ENCODE peak calls at places on chromosomes 13 and 19, in eight cellular contexts. M is T-helper 2 cell; T is psoas muscle; N is HEK293T; O is cardiac septum; U is activated T-helper 1 cell treated with Interleukin-2 at 50 U/mL for 16 hours; S is activated effector memory CD4-positive, alpha-beta T cell treated with Interleukin-2 at 50 U/mL for 16 hours; D is HFFc6. F is an unnamed sample.
A peak's percentile ranks its signal among the peaks of the same experiment; 100 is the strongest.

GRCh38 chr19:48799358-48800300 is 11.2 kb downstream of the BCAT2 start:
- DNase-seq in M (no peak), T (no peak), N (no peak), O (no peak), U (no peak), S (no peak), D (no peak), F (no peak)

GRCh38 chr13:111947026-111947810 is 119.7 kb upstream of the SOX1 start:
- DNase-seq in M (no peak), T (no peak), N (no peak), O (peak; percentile 56), U (no peak), S (no peak), D (no peak), F (no peak)

GRCh38 chr13:51585234-51585672 is 991 bp downstream of the WDFY2 start:
- DNase-seq in M (no peak), T (no peak), N (no peak), O (no peak), U (no peak), S (no peak), D (no peak), F (peak; percentile 16)

GRCh38 chr13:23656637-23657036 is 86.4 kb downstream of the TNFRSF19 start:
- DNase-seq in M (no peak), T (no peak), N (no peak), O (no peak), U (no peak), S (no peak), D (no peak), F (no peak)

GRCh38 chr19:5150902-5151741 is 182.2 kb downstream of the KDM4B start:
- DNase-seq in M (no peak), T (peak; percentile 41), N (no peak), O (no peak), U (no peak), S (no peak), D (no peak), F (no peak)

GRCh38 chr13:95411641-95412040 is 110.4 kb upstream of the ABCC4 start:
- DNase-seq in M (no peak), T (no peak), N (no peak), O (no peak), U (no peak), S (no peak), D (peak; percentile 0), F (peak; percentile 11)

GRCh38 chr19:10565567-10566407 is at the start of gene KRI1:
- DNase-seq in M (peak; percentile 93), T (peak; percentile 99), N (peak; percentile 97), O (peak; percentile 99), U (peak; percentile 99), S (peak; percentile 99), D (peak; percentile 96), F (peak; percentile 96)

GRCh38 chr19:364496-365287 is 20.1 kb upstream of the MIER2 start:
- DNase-seq in M (no peak), T (no peak), N (no peak), O (no peak), U (no peak), S (no peak), D (no peak), F (no peak)

GRCh38 chr19:46385636-46386035 is 27.7 kb downstream of the CCDC8 start:
- DNase-seq in M (no peak), T (no peak), N (no peak), O (peak; percentile 41), U (no peak), S (no peak), D (no peak), F (no peak)

GRCh38 chr19:289651-290538 is 1.3 kb downstream of the PLPP2 start:
- DNase-seq in M (no peak), T (peak; percentile 36), N (no peak), O (no peak), U (no peak), S (no peak), D (peak; percentile 65), F (peak; percentile 79)

GRCh38 chr19:3389876-3390361 is 23.5 kb downstream of the NFIC start:
- DNase-seq in M (no peak), T (peak; percentile 82), N (no peak), O (no peak), U (no peak), S (no peak), D (no peak), F (no peak)

GRCh38 chr13:110714798-110715394 is 1.4 kb downstream of the ING1 start:
- DNase-seq in M (peak; percentile 8), T (peak; percentile 78), N (no peak), O (peak; percentile 84), U (peak; percentile 22), S (peak; percentile 39), D (no peak), F (no peak)

GRCh38 chr13:28468520-28468915 is 26.4 kb downstream of the FLT1 start:
- DNase-seq in M (no peak), T (no peak), N (no peak), O (no peak), U (no peak), S (no peak), D (no peak), F (no peak)

GRCh38 chr13:110479648-110480047 is 81.9 kb downstream of the RAB20 start:
- DNase-seq in M (no peak), T (peak; percentile 83), N (no peak), O (no peak), U (no peak), S (no peak), D (no peak), F (no peak)

GRCh38 chr13:83453300-83453699 is 429.0 kb downstream of the SLITRK1 start:
- DNase-seq in M (no peak), T (no peak), N (no peak), O (no peak), U (no peak), S (no peak), D (no peak), F (no peak)

GRCh38 chr13:41213919-41214318 is 19.6 kb upstream of the KBTBD7 start:
- DNase-seq in M (no peak), T (no peak), N (no peak), O (peak; percentile 78), U (no peak), S (no peak), D (no peak), F (no peak)

GRCh38 chr19:15025237-15025636 is 24.0 kb upstream of the CASP14 start:
- DNase-seq in M (no peak), T (no peak), N (peak; percentile 23), O (no peak), U (no peak), S (no peak), D (no peak), F (peak; percentile 26)

GRCh38 chr13:78169386-78169785 is 250.8 kb upstream of the EDNRB start:
- DNase-seq in M (no peak), T (no peak), N (no peak), O (no peak), U (no peak), S (no peak), D (no peak), F (no peak)

GRCh38 chr13:26011996-26012688 is 39.7 kb downstream of the SHISA2 start:
- DNase-seq in M (peak; percentile 17), T (no peak), N (no peak), O (no peak), U (peak; percentile 43), S (peak; percentile 29), D (no peak), F (no peak)